ENCODE peak calls at places on chromosomes 7 and 10, in four cellular contexts. One of them, this sample, is unnamed.

GRCh38 chr7:106542550-106543220 is 118.3 kb downstream of the CCDC71L start:
- DNase-seq in GM12878: peak
- DNase-seq in NT2/D1: peak
- DNase-seq in H1: no peak
- DNase-seq in this sample: peak

GRCh38 chr10:132648072-132648855 is 110.7 kb downstream of the INPP5A start:
- DNase-seq in H1: no peak
- DNase-seq in GM12878: no peak
- DNase-seq in NT2/D1: no peak
- DNase-seq in this sample: no peak

GRCh38 chr10:114045071-114045737 is 1.5 kb downstream of the ADRB1 start:
- DNase-seq in H1: peak
- DNase-seq in NT2/D1: no peak
- DNase-seq in GM12878: no peak
- DNase-seq in this sample: no peak

GRCh38 chr10:117133273-117134083 is 4.6 kb downstream of the VAX1 start:
- DNase-seq in H1: peak
- DNase-seq in GM12878: no peak
- DNase-seq in NT2/D1: no peak
- DNase-seq in this sample: no peak

GRCh38 chr7:130875265-130875741 is 141.3 kb upstream of the KLF14 start:
- DNase-seq in NT2/D1: peak
- DNase-seq in H1: peak
- DNase-seq in GM12878: no peak
- DNase-seq in this sample: peak

GRCh38 chr7:91995391-91995790 is 54.7 kb downstream of the AKAP9 start:
- DNase-seq in H1: no peak
- DNase-seq in GM12878: peak
- DNase-seq in NT2/D1: no peak
- DNase-seq in this sample: no peak

GRCh38 chr10:34260904-34261303 is 554.2 kb downstream of the PARD3 start:
- DNase-seq in GM12878: no peak
- DNase-seq in NT2/D1: no peak
- DNase-seq in H1: no peak
- DNase-seq in this sample: no peak

GRCh38 chr10:103759100-103759781 is 96.1 kb downstream of the SH3PXD2A start:
- DNase-seq in H1: no peak
- DNase-seq in GM12878: no peak
- DNase-seq in NT2/D1: no peak
- DNase-seq in this sample: no peak

GRCh38 chr10:73576178-73576889 is 14.8 kb downstream of the USP54 start:
- DNase-seq in NT2/D1: no peak
- DNase-seq in H1: no peak
- DNase-seq in GM12878: peak
- DNase-seq in this sample: no peak

GRCh38 chr7:47568569-47568968 is 13.3 kb downstream of the TNS3 start:
- DNase-seq in GM12878: no peak
- DNase-seq in NT2/D1: no peak
- DNase-seq in H1: no peak
- DNase-seq in this sample: no peak

GRCh38 chr7:74288034-74288881 is 949 bp upstream of the CLIP2 start:
- DNase-seq in NT2/D1: no peak
- DNase-seq in H1: no peak
- DNase-seq in GM12878: no peak
- DNase-seq in this sample: no peak

GRCh38 chr10:132979491-132980425 is 37.4 kb upstream of the CFAP46 start:
- DNase-seq in H1: no peak
- DNase-seq in NT2/D1: no peak
- DNase-seq in GM12878: no peak
- DNase-seq in this sample: no peak

GRCh38 chr10:94112321-94112720 is 118.6 kb downstream of the PLCE1 start:
- DNase-seq in H1: no peak
- DNase-seq in NT2/D1: no peak
- DNase-seq in GM12878: no peak
- DNase-seq in this sample: no peak

GRCh38 chr7:47552631-47553030 is 29.3 kb downstream of the TNS3 start:
- DNase-seq in H1: no peak
- DNase-seq in GM12878: peak
- DNase-seq in NT2/D1: no peak
- DNase-seq in this sample: no peak

GRCh38 chr10:129709101-129709500 is 242.1 kb downstream of the MGMT start:
- DNase-seq in GM12878: no peak
- DNase-seq in NT2/D1: no peak
- DNase-seq in H1: no peak
- DNase-seq in this sample: no peak

GRCh38 chr10:80064120-80064886 is 14.2 kb upstream of the TMEM254 start:
- DNase-seq in NT2/D1: no peak
- DNase-seq in H1: no peak
- DNase-seq in GM12878: no peak
- DNase-seq in this sample: no peak

GRCh38 chr10:7541137-7542087 is 125.4 kb downstream of the ITIH5 start:
- DNase-seq in GM12878: no peak
- DNase-seq in H1: peak
- DNase-seq in NT2/D1: peak
- DNase-seq in this sample: no peak

GRCh38 chr7:152583006-152583405 is 92.9 kb downstream of the XRCC2 start:
- DNase-seq in GM12878: no peak
- DNase-seq in NT2/D1: no peak
- DNase-seq in H1: no peak
- DNase-seq in this sample: no peak

GRCh38 chr10:103836776-103837344 is 18.5 kb downstream of the SH3PXD2A start:
- DNase-seq in NT2/D1: no peak
- DNase-seq in GM12878: no peak
- DNase-seq in H1: no peak
- DNase-seq in this sample: no peak

GRCh38 chr10:490891-491571 is 198.4 kb downstream of the DIP2C start:
- DNase-seq in H1: no peak
- DNase-seq in NT2/D1: no peak
- DNase-seq in GM12878: no peak
- DNase-seq in this sample: no peak

GRCh38 chr10:53315709-53316108 is 543.1 kb upstream of the MBL2 start:
- DNase-seq in GM12878: no peak
- DNase-seq in NT2/D1: no peak
- DNase-seq in H1: no peak
- DNase-seq in this sample: no peak

GRCh38 chr7:64307254-64308018 is 6.3 kb upstream of the ZNF736 start:
- DNase-seq in GM12878: peak
- DNase-seq in NT2/D1: peak
- DNase-seq in H1: no peak
- DNase-seq in this sample: peak

GRCh38 chr7:148336411-148336810 is 254.2 kb upstream of the C7orf33 start:
- DNase-seq in GM12878: no peak
- DNase-seq in H1: no peak
- DNase-seq in NT2/D1: no peak
- DNase-seq in this sample: no peak

GRCh38 chr10:33421789-33422188 is 87.3 kb upstream of the NRP1 start:
- DNase-seq in NT2/D1: no peak
- DNase-seq in H1: no peak
- DNase-seq in GM12878: no peak
- DNase-seq in this sample: no peak

GRCh38 chr7:122887198-122887597 is 938 bp upstream of the CADPS2 start:
- DNase-seq in H1: no peak
- DNase-seq in GM12878: no peak
- DNase-seq in NT2/D1: peak
- DNase-seq in this sample: peak

GRCh38 chr10:79137826-79138225 is 69.1 kb downstream of the ZMIZ1 start:
- DNase-seq in H1: no peak
- DNase-seq in GM12878: peak
- DNase-seq in NT2/D1: no peak
- DNase-seq in this sample: no peak

GRCh38 chr10:50417906-50418697 is 166.8 kb upstream of the ASAH2 start:
- DNase-seq in GM12878: peak
- DNase-seq in NT2/D1: peak
- DNase-seq in H1: peak
- DNase-seq in this sample: peak

GRCh38 chr7:97422046-97422445 is 304.5 kb downstream of the SDHAF3 start:
- DNase-seq in H1: no peak
- DNase-seq in GM12878: no peak
- DNase-seq in NT2/D1: no peak
- DNase-seq in this sample: no peak

GRCh38 chr10:36057180-36057579 is 415.1 kb upstream of the FZD8 start:
- DNase-seq in GM12878: no peak
- DNase-seq in NT2/D1: no peak
- DNase-seq in H1: no peak
- DNase-seq in this sample: no peak

GRCh38 chr7:41336455-41336952 is 366.4 kb downstream of the INHBA start:
- DNase-seq in NT2/D1: no peak
- DNase-seq in GM12878: no peak
- DNase-seq in H1: no peak
- DNase-seq in this sample: no peak

GRCh38 chr7:155738652-155739537 is 73.4 kb downstream of the SHH start:
- DNase-seq in NT2/D1: peak
- DNase-seq in GM12878: peak
- DNase-seq in H1: no peak
- DNase-seq in this sample: peak

GRCh38 chr10:101065479-101066145 is 3.8 kb downstream of the KAZALD1 start:
- DNase-seq in H1: no peak
- DNase-seq in GM12878: no peak
- DNase-seq in NT2/D1: no peak
- DNase-seq in this sample: no peak

GRCh38 chr7:5424689-5425506 is 1.3 kb upstream of the TNRC18 start:
- DNase-seq in H1: no peak
- DNase-seq in NT2/D1: no peak
- DNase-seq in GM12878: no peak
- DNase-seq in this sample: no peak

GRCh38 chr10:93357680-93358079 is 124.5 kb downstream of the MYOF start:
- DNase-seq in GM12878: no peak
- DNase-seq in H1: no peak
- DNase-seq in NT2/D1: no peak
- DNase-seq in this sample: peak

GRCh38 chr10:33703897-33704825 is 369.7 kb upstream of the NRP1 start:
- DNase-seq in NT2/D1: no peak
- DNase-seq in H1: no peak
- DNase-seq in GM12878: no peak
- DNase-seq in this sample: no peak

DNA sequence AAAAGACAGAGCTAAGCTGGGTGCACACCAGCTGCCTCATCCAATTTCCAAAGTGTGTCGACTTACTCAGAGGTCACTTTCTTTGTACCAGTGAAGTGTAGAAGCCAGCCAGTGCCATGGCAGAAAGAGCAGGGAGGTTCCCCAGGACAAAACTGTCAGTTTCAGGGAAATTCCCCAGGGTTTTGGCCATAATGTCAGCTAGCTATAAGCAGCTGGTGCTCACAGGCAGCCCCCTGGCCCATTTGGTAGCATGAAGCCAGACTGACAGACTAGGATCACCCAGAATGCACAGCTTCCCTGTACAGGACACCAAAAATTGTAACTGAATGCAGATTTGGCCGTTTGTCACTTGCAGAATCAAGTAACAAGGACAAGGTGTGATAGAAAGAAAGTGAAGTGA is 28.6 kb downstream of the MRPL32 start:
- DNase-seq in H1: no peak
- DNase-seq in NT2/D1: no peak
- DNase-seq in GM12878: no peak
- DNase-seq in this sample: no peak
- TF ChIP-seq SUZ12 in H1: no peak
- TF ChIP-seq SUZ12 in NT2/D1: no peak
- TF ChIP-seq SUZ12 in GM12878: no peak
- TF ChIP-seq SUZ12 in this sample: no peak

DNA sequence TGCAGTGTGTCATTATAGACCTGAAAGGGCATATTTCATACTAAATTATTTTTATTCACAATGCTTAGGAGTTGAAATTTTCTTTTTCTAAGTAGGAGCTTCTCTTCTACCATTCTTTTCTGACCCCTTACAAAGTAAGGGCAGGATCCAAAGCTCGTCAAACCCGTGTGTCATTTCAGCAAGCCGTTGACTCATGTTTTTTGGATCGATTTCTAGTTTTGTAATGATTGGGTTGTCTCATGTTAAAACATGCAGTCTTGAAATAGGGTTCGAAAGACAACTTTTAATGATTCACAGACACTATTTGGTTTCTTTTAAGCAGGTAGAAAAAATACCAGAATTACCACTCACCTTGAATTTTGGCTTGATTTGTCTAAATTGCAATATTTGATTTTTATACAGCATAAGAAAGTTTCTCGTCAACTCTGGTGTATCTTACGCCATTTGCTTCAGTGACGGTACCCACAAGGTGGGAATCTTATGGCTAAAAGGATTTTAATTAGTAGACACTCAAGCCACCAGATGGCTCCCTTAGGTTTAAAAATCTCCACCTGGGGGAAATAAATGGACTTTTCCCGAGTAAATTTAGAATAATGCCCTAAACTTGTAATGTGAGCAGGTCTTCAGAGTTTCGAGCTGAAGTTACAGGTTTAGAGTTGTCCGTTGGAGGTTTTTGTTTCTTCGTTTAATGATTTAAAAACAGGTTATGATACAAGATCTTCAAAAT is 283.4 kb downstream of the CCDC3 start:
- DNase-seq in NT2/D1: no peak
- DNase-seq in GM12878: no peak
- DNase-seq in H1: no peak
- DNase-seq in this sample: no peak
- TF ChIP-seq SUZ12 in NT2/D1: no peak
- TF ChIP-seq SUZ12 in GM12878: no peak
- TF ChIP-seq SUZ12 in H1: no peak
- TF ChIP-seq SUZ12 in this sample: no peak

GRCh38 chr10:43461950-43462349 is 25.0 kb downstream of the ZNF487 start:
- DNase-seq in GM12878: no peak
- DNase-seq in NT2/D1: peak
- DNase-seq in H1: no peak
- DNase-seq in this sample: peak
- TF ChIP-seq SUZ12 in GM12878: no peak
- TF ChIP-seq SUZ12 in NT2/D1: no peak
- TF ChIP-seq SUZ12 in H1: no peak
- TF ChIP-seq SUZ12 in this sample: no peak

GRCh38 chr10:88687853-88688467 is 18.1 kb upstream of the LIPK start:
- DNase-seq in GM12878: no peak
- DNase-seq in H1: no peak
- DNase-seq in NT2/D1: no peak
- DNase-seq in this sample: peak

GRCh38 chr10:88689366-88689765 is 16.7 kb upstream of the LIPK start:
- DNase-seq in NT2/D1: no peak
- DNase-seq in H1: no peak
- DNase-seq in GM12878: no peak
- DNase-seq in this sample: no peak

GRCh38 chr10:88693392-88694020 is 12.5 kb upstream of the LIPK start:
- DNase-seq in NT2/D1: no peak
- DNase-seq in GM12878: no peak
- DNase-seq in H1: no peak
- DNase-seq in this sample: no peak
- TF ChIP-seq SUZ12 in NT2/D1: no peak
- TF ChIP-seq SUZ12 in GM12878: no peak
- TF ChIP-seq SUZ12 in H1: no peak
- TF ChIP-seq SUZ12 in this sample: no peak

GRCh38 chr7:125930848-125931247 is 1001.2 kb upstream of the POT1 start:
- DNase-seq in H1: no peak
- DNase-seq in NT2/D1: no peak
- DNase-seq in GM12878: no peak
- DNase-seq in this sample: no peak

GRCh38 chr7:125934539-125934938 is 1004.9 kb upstream of the POT1 start:
- DNase-seq in NT2/D1: no peak
- DNase-seq in GM12878: no peak
- DNase-seq in H1: no peak
- DNase-seq in this sample: no peak

GRCh38 chr7:125934965-125935364 is 1005.3 kb upstream of the POT1 start:
- DNase-seq in H1: no peak
- DNase-seq in GM12878: no peak
- DNase-seq in NT2/D1: no peak
- DNase-seq in this sample: no peak
- TF ChIP-seq SUZ12 in H1: no peak
- TF ChIP-seq SUZ12 in GM12878: no peak
- TF ChIP-seq SUZ12 in NT2/D1: no peak
- TF ChIP-seq SUZ12 in this sample: no peak

GRCh38 chr10:3783313-3783689 is 1.7 kb downstream of the KLF6 start:
- DNase-seq in GM12878: peak
- DNase-seq in NT2/D1: no peak
- DNase-seq in H1: peak
- DNase-seq in this sample: peak
- TF ChIP-seq SUZ12 in GM12878: no peak
- TF ChIP-seq SUZ12 in NT2/D1: no peak
- TF ChIP-seq SUZ12 in H1: no peak
- TF ChIP-seq SUZ12 in this sample: no peak

This sample was measured in HEK293T.